ENCODE peak calls at places on chromosomes 12 and 14, in six cellular contexts. One of them, this sample, is unnamed.

GRCh38 chr12:27025116-27025515 is 2.8 kb downstream of the MED21 start:
- DNase-seq in tibial artery: no peak
- DNase-seq in pancreas: no peak
- DNase-seq in body of pancreas: no peak
- DNase-seq in brain microvascular endothelial cell: no peak
- DNase-seq in fibroblast of mammary gland: peak; percentile 32
- DNase-seq in this sample: no peak

GRCh38 chr12:58388261-58388660 is 446.9 kb downstream of the ATP23 start:
- DNase-seq in body of pancreas: no peak
- DNase-seq in brain microvascular endothelial cell: no peak
- DNase-seq in pancreas: no peak
- DNase-seq in fibroblast of mammary gland: peak; percentile 25
- DNase-seq in tibial artery: no peak
- DNase-seq in this sample: no peak

GRCh38 chr14:21102472-21103164 is 1.8 kb downstream of the TMEM253 start:
- DNase-seq in pancreas: no peak
- DNase-seq in body of pancreas: no peak
- DNase-seq in fibroblast of mammary gland: no peak
- DNase-seq in tibial artery: no peak
- DNase-seq in brain microvascular endothelial cell: no peak
- DNase-seq in this sample: no peak

GRCh38 chr14:41662780-41663477 is 56.3 kb downstream of the LRFN5 start:
- DNase-seq in body of pancreas: no peak
- DNase-seq in fibroblast of mammary gland: no peak
- DNase-seq in brain microvascular endothelial cell: no peak
- DNase-seq in pancreas: no peak
- DNase-seq in tibial artery: no peak
- DNase-seq in this sample: no peak

GRCh38 chr12:116318738-116319050 is 41.2 kb upstream of the MED13L start:
- DNase-seq in tibial artery: no peak
- DNase-seq in fibroblast of mammary gland: no peak
- DNase-seq in body of pancreas: peak; percentile 25
- DNase-seq in brain microvascular endothelial cell: no peak
- DNase-seq in pancreas: no peak
- DNase-seq in this sample: no peak

GRCh38 chr14:97538749-97539388 is 741.7 kb downstream of the VRK1 start:
- DNase-seq in pancreas: no peak
- DNase-seq in brain microvascular endothelial cell: no peak
- DNase-seq in tibial artery: no peak
- DNase-seq in fibroblast of mammary gland: no peak
- DNase-seq in body of pancreas: no peak
- DNase-seq in this sample: no peak

GRCh38 chr14:96938946-96939345 is 141.8 kb downstream of the VRK1 start:
- DNase-seq in pancreas: no peak
- DNase-seq in body of pancreas: no peak
- DNase-seq in brain microvascular endothelial cell: no peak
- DNase-seq in fibroblast of mammary gland: no peak
- DNase-seq in tibial artery: no peak
- DNase-seq in this sample: no peak

GRCh38 chr12:109020750-109021380 is at the start of gene SVOP:
- DNase-seq in pancreas: peak; percentile 91
- DNase-seq in fibroblast of mammary gland: peak; percentile 72
- DNase-seq in tibial artery: peak; percentile 74
- DNase-seq in brain microvascular endothelial cell: peak; percentile 87
- DNase-seq in body of pancreas: peak; percentile 78
- DNase-seq in this sample: peak; percentile 17

GRCh38 chr12:60930146-60930545 is 1330.1 kb upstream of the USP15 start:
- DNase-seq in fibroblast of mammary gland: no peak
- DNase-seq in pancreas: no peak
- DNase-seq in body of pancreas: no peak
- DNase-seq in tibial artery: no peak
- DNase-seq in brain microvascular endothelial cell: no peak
- DNase-seq in this sample: no peak

GRCh38 chr14:81221579-81222102 is 882 bp upstream of the GTF2A1 start:
- DNase-seq in brain microvascular endothelial cell: no peak
- DNase-seq in tibial artery: no peak
- DNase-seq in pancreas: no peak
- DNase-seq in fibroblast of mammary gland: no peak
- DNase-seq in body of pancreas: peak; percentile 20
- DNase-seq in this sample: no peak

GRCh38 chr14:67416085-67416484 is 4.1 kb upstream of the PLEK2 start:
- DNase-seq in tibial artery: no peak
- DNase-seq in body of pancreas: peak; percentile 75
- DNase-seq in brain microvascular endothelial cell: no peak
- DNase-seq in pancreas: no peak
- DNase-seq in fibroblast of mammary gland: no peak
- DNase-seq in this sample: no peak

GRCh38 chr14:103104389-103104653 is 9.8 kb downstream of the EXOC3L4 start:
- DNase-seq in tibial artery: no peak
- DNase-seq in brain microvascular endothelial cell: no peak
- DNase-seq in fibroblast of mammary gland: no peak
- DNase-seq in body of pancreas: no peak
- DNase-seq in pancreas: no peak
- DNase-seq in this sample: no peak

GRCh38 chr14:103107455-103107854 is 12.9 kb downstream of the EXOC3L4 start:
- DNase-seq in pancreas: no peak
- DNase-seq in brain microvascular endothelial cell: no peak
- DNase-seq in body of pancreas: no peak
- DNase-seq in tibial artery: no peak
- DNase-seq in fibroblast of mammary gland: no peak
- DNase-seq in this sample: no peak

GRCh38 chr14:103103461-103104388 is 9.2 kb downstream of the EXOC3L4 start:
- DNase-seq in tibial artery: no peak
- DNase-seq in brain microvascular endothelial cell: no peak
- DNase-seq in pancreas: peak; percentile 88
- DNase-seq in body of pancreas: peak; percentile 71
- DNase-seq in fibroblast of mammary gland: peak; percentile 40
- DNase-seq in this sample: no peak

GRCh38 chr14:103104654-103105511 is 10.4 kb downstream of the EXOC3L4 start:
- DNase-seq in pancreas: peak; percentile 92
- DNase-seq in body of pancreas: peak; percentile 72
- DNase-seq in fibroblast of mammary gland: peak; percentile 40
- DNase-seq in brain microvascular endothelial cell: no peak
- DNase-seq in tibial artery: no peak
- DNase-seq in this sample: no peak

GRCh38 chr14:103105580-103106168 is 11.1 kb downstream of the EXOC3L4 start:
- DNase-seq in fibroblast of mammary gland: no peak
- DNase-seq in body of pancreas: no peak
- DNase-seq in tibial artery: no peak
- DNase-seq in pancreas: peak; percentile 40
- DNase-seq in brain microvascular endothelial cell: no peak
- DNase-seq in this sample: no peak
- TF ChIP-seq CTCF in fibroblast of mammary gland: no peak
- TF ChIP-seq CTCF in body of pancreas: no peak
- TF ChIP-seq CTCF in tibial artery: no peak
- TF ChIP-seq CTCF in pancreas: no peak
- TF ChIP-seq CTCF in brain microvascular endothelial cell: peak; percentile 23
- TF ChIP-seq CTCF in this sample: no peak

DNA sequence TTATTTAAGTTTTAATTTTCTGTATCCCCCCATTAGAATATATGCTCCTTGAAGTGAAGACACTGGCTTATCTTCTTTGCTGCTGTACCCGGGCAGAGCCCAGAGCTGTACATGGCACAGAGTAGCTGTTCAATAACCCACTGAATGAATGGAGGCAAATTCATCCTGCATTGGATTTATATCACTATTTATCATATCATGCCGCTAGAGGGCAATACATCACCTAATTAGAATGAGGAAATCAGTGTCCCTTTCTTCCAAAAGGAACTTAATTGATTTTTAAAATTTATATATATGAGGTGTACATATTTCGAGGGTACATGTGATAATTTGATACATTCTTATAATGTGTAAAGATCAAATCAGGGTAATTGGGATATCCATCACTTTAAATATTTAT is 89.2 kb upstream of the TMEM260 start:
- DNase-seq in body of pancreas: no peak
- DNase-seq in tibial artery: no peak
- DNase-seq in pancreas: no peak
- DNase-seq in fibroblast of mammary gland: peak; percentile 53
- DNase-seq in brain microvascular endothelial cell: no peak
- DNase-seq in this sample: no peak
- TF ChIP-seq CTCF in body of pancreas: peak; percentile 55
- TF ChIP-seq CTCF in tibial artery: peak; percentile 46
- TF ChIP-seq CTCF in pancreas: no peak
- TF ChIP-seq CTCF in fibroblast of mammary gland: peak; percentile 48
- TF ChIP-seq CTCF in brain microvascular endothelial cell: peak; percentile 48
- TF ChIP-seq CTCF in this sample: peak; percentile 20

GRCh38 chr12:111175404-111175803 is 193.5 kb downstream of the PHETA1 start:
- DNase-seq in pancreas: no peak
- DNase-seq in fibroblast of mammary gland: no peak
- DNase-seq in tibial artery: no peak
- DNase-seq in brain microvascular endothelial cell: no peak
- DNase-seq in body of pancreas: no peak
- DNase-seq in this sample: no peak

GRCh38 chr12:111171832-111172231 is 197.1 kb downstream of the PHETA1 start:
- DNase-seq in body of pancreas: no peak
- DNase-seq in pancreas: no peak
- DNase-seq in brain microvascular endothelial cell: no peak
- DNase-seq in fibroblast of mammary gland: no peak
- DNase-seq in tibial artery: no peak
- DNase-seq in this sample: no peak

GRCh38 chr12:111171334-111171733 is 197.6 kb downstream of the PHETA1 start:
- DNase-seq in body of pancreas: no peak
- DNase-seq in pancreas: no peak
- DNase-seq in tibial artery: no peak
- DNase-seq in fibroblast of mammary gland: no peak
- DNase-seq in brain microvascular endothelial cell: no peak
- DNase-seq in this sample: no peak

GRCh38 chr12:111173391-111174282 is 195.3 kb downstream of the PHETA1 start:
- DNase-seq in brain microvascular endothelial cell: no peak
- DNase-seq in body of pancreas: no peak
- DNase-seq in fibroblast of mammary gland: no peak
- DNase-seq in tibial artery: no peak
- DNase-seq in pancreas: no peak
- DNase-seq in this sample: no peak

DNA sequence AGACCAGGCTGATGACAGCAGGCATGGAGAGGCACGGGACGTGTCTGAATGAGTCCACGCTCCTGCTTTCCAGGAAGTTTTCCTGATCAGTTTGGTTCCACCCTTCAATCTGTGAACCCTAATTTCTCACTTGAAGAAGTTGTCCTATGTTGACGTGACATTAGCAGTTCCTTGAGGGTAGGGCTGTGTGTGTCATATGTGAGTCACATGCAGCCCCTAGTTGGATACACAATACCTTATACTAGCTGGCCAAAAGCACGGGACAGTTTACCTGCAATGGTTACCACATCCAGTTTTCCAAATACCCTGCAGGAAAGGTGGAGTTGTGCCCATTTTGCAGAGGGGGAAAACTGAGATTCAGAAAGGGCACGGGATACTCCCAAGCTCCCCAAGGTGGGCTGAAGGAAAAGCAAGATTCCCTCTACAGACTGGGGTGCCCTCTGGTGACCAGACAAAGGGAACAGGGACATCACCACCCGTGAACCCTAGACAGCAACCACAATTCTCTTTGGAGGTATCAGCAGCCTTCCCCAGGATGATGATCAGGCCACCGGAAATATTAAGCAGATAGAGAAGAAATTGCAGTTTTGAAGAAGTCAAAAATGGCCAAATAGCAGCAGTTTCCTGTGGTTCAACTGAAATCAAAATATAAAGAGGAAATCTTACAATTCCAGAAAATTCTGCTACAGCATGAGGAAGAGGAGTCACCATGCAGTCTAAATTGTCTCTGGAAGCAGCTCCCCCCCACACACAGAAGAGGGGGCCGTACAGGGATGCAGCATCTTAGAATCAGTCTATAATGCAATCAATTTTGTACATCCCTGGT is 194.4 kb downstream of the PHETA1 start:
- DNase-seq in fibroblast of mammary gland: no peak
- DNase-seq in tibial artery: no peak
- DNase-seq in brain microvascular endothelial cell: no peak
- DNase-seq in pancreas: no peak
- DNase-seq in body of pancreas: peak; percentile 8
- DNase-seq in this sample: no peak
- TF ChIP-seq CTCF in fibroblast of mammary gland: peak; percentile 4
- TF ChIP-seq CTCF in tibial artery: no peak
- TF ChIP-seq CTCF in brain microvascular endothelial cell: peak; percentile 19
- TF ChIP-seq CTCF in pancreas: no peak
- TF ChIP-seq CTCF in body of pancreas: peak; percentile 42
- TF ChIP-seq CTCF in this sample: no peak

GRCh38 chr12:34204830-34205285 is 182.6 kb downstream of the ALG10 start:
- DNase-seq in brain microvascular endothelial cell: no peak
- DNase-seq in fibroblast of mammary gland: no peak
- DNase-seq in body of pancreas: no peak
- DNase-seq in pancreas: no peak
- DNase-seq in tibial artery: no peak
- DNase-seq in this sample: no peak

GRCh38 chr12:34205401-34205800 is 183.1 kb downstream of the ALG10 start:
- DNase-seq in brain microvascular endothelial cell: no peak
- DNase-seq in fibroblast of mammary gland: no peak
- DNase-seq in body of pancreas: no peak
- DNase-seq in tibial artery: no peak
- DNase-seq in pancreas: no peak
- DNase-seq in this sample: no peak

GRCh38 chr12:34207858-34208257 is 185.6 kb downstream of the ALG10 start:
- DNase-seq in pancreas: no peak
- DNase-seq in tibial artery: no peak
- DNase-seq in fibroblast of mammary gland: no peak
- DNase-seq in body of pancreas: no peak
- DNase-seq in brain microvascular endothelial cell: no peak
- DNase-seq in this sample: no peak

GRCh38 chr12:34206061-34206785 is 183.9 kb downstream of the ALG10 start:
- DNase-seq in pancreas: no peak
- DNase-seq in brain microvascular endothelial cell: no peak
- DNase-seq in tibial artery: no peak
- DNase-seq in body of pancreas: no peak
- DNase-seq in fibroblast of mammary gland: no peak
- DNase-seq in this sample: no peak

DNA sequence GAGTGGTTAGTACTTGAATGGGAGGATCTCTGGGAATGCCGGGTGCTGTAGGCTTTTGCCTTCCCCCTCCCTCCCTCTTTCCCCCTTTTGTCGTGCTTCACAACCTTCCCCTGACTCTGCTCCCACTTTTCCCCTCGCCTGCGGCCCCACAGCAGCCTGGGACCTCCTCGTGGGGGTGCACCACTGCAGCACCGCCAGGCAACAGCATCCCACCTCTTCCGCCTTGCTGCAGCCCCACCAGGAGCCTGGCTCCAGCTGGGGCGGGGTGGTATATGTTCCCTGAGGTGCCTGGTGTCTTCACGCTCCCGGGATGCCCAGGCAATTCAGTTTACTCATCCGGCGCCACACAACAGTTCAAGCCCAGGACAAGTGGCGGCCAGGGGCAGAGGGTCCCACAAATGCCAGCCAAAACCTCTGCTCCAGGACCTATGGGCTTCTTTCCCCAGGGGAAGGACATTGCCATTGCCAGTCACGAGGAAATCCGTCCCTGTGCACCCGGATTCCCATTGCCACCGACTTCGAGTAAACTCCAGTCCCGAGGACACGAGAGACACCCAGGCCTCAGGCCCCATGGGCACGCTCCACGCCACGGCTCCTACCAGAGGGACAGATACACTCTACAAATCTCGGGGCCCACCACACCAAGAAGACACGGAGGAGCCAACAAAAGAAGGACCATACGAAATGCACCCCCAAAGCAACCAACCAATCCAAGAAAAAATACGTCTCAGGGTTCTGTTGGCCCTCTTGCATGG is 181.7 kb downstream of the ALG10 start:
- DNase-seq in pancreas: no peak
- DNase-seq in body of pancreas: no peak
- DNase-seq in fibroblast of mammary gland: no peak
- DNase-seq in brain microvascular endothelial cell: no peak
- DNase-seq in tibial artery: no peak
- DNase-seq in this sample: no peak
- TF ChIP-seq CTCF in pancreas: no peak
- TF ChIP-seq CTCF in body of pancreas: no peak
- TF ChIP-seq CTCF in fibroblast of mammary gland: no peak
- TF ChIP-seq CTCF in brain microvascular endothelial cell: no peak
- TF ChIP-seq CTCF in tibial artery: no peak
- TF ChIP-seq CTCF in this sample: no peak

GRCh38 chr14:86038401-86038985 is 508.5 kb downstream of the FLRT2 start:
- DNase-seq in tibial artery: no peak
- DNase-seq in fibroblast of mammary gland: peak; percentile 65
- DNase-seq in body of pancreas: peak; percentile 53
- DNase-seq in pancreas: no peak
- DNase-seq in brain microvascular endothelial cell: peak; percentile 38
- DNase-seq in this sample: no peak
- TF ChIP-seq CTCF in tibial artery: no peak
- TF ChIP-seq CTCF in fibroblast of mammary gland: peak; percentile 82
- TF ChIP-seq CTCF in body of pancreas: peak; percentile 52
- TF ChIP-seq CTCF in pancreas: peak; percentile 39
- TF ChIP-seq CTCF in brain microvascular endothelial cell: peak; percentile 95
- TF ChIP-seq CTCF in this sample: peak; percentile 82